ENCODE peak calls at places on chromosomes 4 and X, in four cellular contexts. M, J, W and T are unnamed samples.

GRCh38 chr4:132003593-132003992 is 1145.5 kb upstream of the PCDH10 start:
- DNase-seq in M (no peak), J (no peak), W (no peak), T (no peak)

GRCh38 chr4:154497901-154498300 is 6.3 kb upstream of the DCHS2 start:
- DNase-seq in M (no peak), J (no peak), W (no peak), T (peak; percentile 30)

GRCh38 chr4:117474987-117475386 is 389.6 kb upstream of the TRAM1L1 start:
- DNase-seq in M (no peak), J (no peak), W (no peak), T (peak; percentile 52)

GRCh38 chrX:24282381-24283121 is 31.3 kb downstream of the SUPT20HL2 start:
- DNase-seq in M (peak; percentile 63), J (peak; percentile 51), W (no peak), T (no peak)

GRCh38 chr4:106032851-106033286 is 137.6 kb downstream of the NPNT start:
- DNase-seq in M (peak; percentile 69), J (no peak), W (no peak), T (no peak)

GRCh38 chrX:35025820-35026219 is 83.2 kb downstream of the FAM47B start:
- DNase-seq in M (no peak), J (no peak), W (no peak), T (no peak)

GRCh38 chr4:15963568-15963967 is 593 bp upstream of the FGFBP2 start:
- DNase-seq in M (no peak), J (no peak), W (no peak), T (no peak)

GRCh38 chrX:31374786-31375185 is 302.9 kb upstream of the FTHL17 start:
- DNase-seq in M (no peak), J (no peak), W (no peak), T (no peak)

GRCh38 chrX:139905743-139906142 is 27.1 kb downstream of the ATP11C start:
- DNase-seq in M (no peak), J (no peak), W (no peak), T (no peak)

GRCh38 chr4:101050088-101050835 is 297.1 kb downstream of the PPP3CA start:
- DNase-seq in M (no peak), J (no peak), W (no peak), T (no peak)

GRCh38 chrX:1170243-1170642 is 42.2 kb downstream of the CRLF2 start:
- DNase-seq in M (no peak), J (no peak), W (no peak), T (no peak)

GRCh38 chr4:138869165-138869564 is 146.4 kb upstream of the NOCT start:
- DNase-seq in M (peak; percentile 55), J (peak; percentile 23), W (no peak), T (no peak)

GRCh38 chr4:103757631-103758030 is 37.8 kb upstream of the TACR3 start:
- DNase-seq in M (no peak), J (no peak), W (no peak), T (no peak)

GRCh38 chr4:126221717-126222116 is 907.0 kb downstream of the FAT4 start:
- DNase-seq in M (no peak), J (no peak), W (no peak), T (no peak)

GRCh38 chr4:112348488-112349158 is 51.5 kb downstream of the ALPK1 start:
- DNase-seq in M (peak; percentile 87), J (peak; percentile 89), W (no peak), T (peak; percentile 76)

GRCh38 chrX:40012039-40012799 is 85.5 kb downstream of the BCOR start:
- DNase-seq in M (peak; percentile 67), J (peak; percentile 82), W (no peak), T (no peak)

GRCh38 chr4:70759627-70760026 is 37.9 kb downstream of the RUFY3 start:
- DNase-seq in M (no peak), J (no peak), W (no peak), T (no peak)

GRCh38 chrX:16186380-16187007 is 19.2 kb downstream of the MAGEB17 start:
- DNase-seq in M (no peak), J (no peak), W (no peak), T (no peak)

GRCh38 chr4:39933689-39934590 is 43.8 kb downstream of the PDS5A start:
- DNase-seq in M (peak; percentile 30), J (peak; percentile 51), W (no peak), T (no peak)

GRCh38 chr4:39495446-39496208 is 31.6 kb downstream of the UGDH start:
- DNase-seq in M (peak; percentile 17), J (no peak), W (peak; percentile 95), T (peak; percentile 69)

GRCh38 chrX:75784689-75785491 is at the start of gene MAGEE2:
- DNase-seq in M (peak; percentile 23), J (no peak), W (no peak), T (no peak)

GRCh38 chr4:52566136-52567031 is 92.7 kb downstream of the USP46 start:
- DNase-seq in M (peak; percentile 67), J (peak; percentile 19), W (no peak), T (no peak)

GRCh38 chr4:11197942-11198341 is 230.8 kb downstream of the HS3ST1 start:
- DNase-seq in M (no peak), J (no peak), W (no peak), T (no peak)

GRCh38 chr4:151540728-151541437 is 131.9 kb downstream of the FHIP1A start:
- DNase-seq in M (peak; percentile 95), J (peak; percentile 75), W (peak; percentile 92), T (peak; percentile 99)

GRCh38 chr4:133969202-133969873 is 232.3 kb downstream of the PABPC4L start:
- DNase-seq in M (peak; percentile 2), J (peak; percentile 80), W (no peak), T (peak; percentile 9)

GRCh38 chr4:111937368-111937767 is 207.9 kb upstream of the FAM241A start:
- DNase-seq in M (peak; percentile 73), J (peak; percentile 28), W (peak; percentile 64), T (peak; percentile 63)

GRCh38 chr4:99458911-99459447 is 23.8 kb upstream of the ADH7 start:
- DNase-seq in M (no peak), J (no peak), W (peak; percentile 72), T (peak; percentile 89)

GRCh38 chr4:14853186-14853946 is 148.9 kb upstream of the CPEB2 start:
- DNase-seq in M (peak; percentile 95), J (peak; percentile 92), W (no peak), T (peak; percentile 78)

GRCh38 chr4:107470173-107470572 is 249.9 kb downstream of the PAPSS1 start:
- DNase-seq in M (no peak), J (no peak), W (no peak), T (no peak)

GRCh38 chrX:50770702-50771101 is 43.3 kb downstream of the SHROOM4 start:
- DNase-seq in M (no peak), J (no peak), W (peak; percentile 51), T (peak; percentile 5)

GRCh38 chrX:39841604-39842003 is 256.2 kb downstream of the BCOR start:
- DNase-seq in M (no peak), J (no peak), W (no peak), T (no peak)

GRCh38 chrX:10011261-10011931 is 44.2 kb downstream of the CLDN34 start:
- DNase-seq in M (no peak), J (no peak), W (no peak), T (no peak)

GRCh38 chr4:120816385-120816784 is 106.1 kb downstream of the PRDM5 start:
- DNase-seq in M (peak; percentile 39), J (no peak), W (no peak), T (no peak)

GRCh38 chrX:24117288-24117687 is 32.2 kb upstream of the ZFX start:
- DNase-seq in M (peak; percentile 83), J (peak; percentile 82), W (no peak), T (peak; percentile 37)

GRCh38 chr4:113637823-113638691 is 123.5 kb downstream of the CAMK2D start:
- DNase-seq in M (no peak), J (no peak), W (no peak), T (no peak)

GRCh38 chr4:168923526-168924194 is 86.4 kb downstream of the CBR4 start:
- DNase-seq in M (peak; percentile 78), J (peak; percentile 88), W (peak; percentile 39), T (peak; percentile 42)

GRCh38 chr4:67030636-67031035 is 514.7 kb downstream of the CENPC start:
- DNase-seq in M (no peak), J (no peak), W (no peak), T (peak; percentile 53)

DNA sequence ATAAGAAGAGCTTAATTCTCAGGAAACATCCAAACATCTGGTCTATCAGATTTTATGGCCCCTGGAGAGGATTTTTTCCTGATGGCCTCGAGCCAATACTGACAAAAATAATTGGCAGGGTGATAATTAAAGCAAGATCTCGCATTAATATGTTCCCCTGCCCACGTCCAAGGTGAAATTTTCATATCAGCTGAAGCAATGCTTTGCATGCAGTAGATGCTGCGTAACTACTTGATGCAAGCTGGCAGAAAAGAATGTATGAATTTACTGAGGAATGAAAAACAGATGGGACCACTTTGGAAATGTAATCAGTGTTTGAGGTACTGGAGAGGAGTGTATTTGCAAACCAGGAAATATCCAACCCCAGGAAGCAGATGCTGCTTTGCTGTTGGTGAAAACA is 36.8 kb upstream of the REST start:
- DNase-seq in M (peak; percentile 48), J (peak; percentile 32), W (no peak), T (no peak)
- H2AFZ ChIP-seq in M (peak overlapping the region; percentile 45), J (no peak overlapping the region), W (no peak overlapping the region), T (no peak overlapping the region)

GRCh38 chr4:10091531-10092181 is 24.9 kb downstream of the WDR1 start:
- DNase-seq in M (no peak), J (no peak), W (no peak), T (no peak)
- H3K4me1 ChIP-seq in M (peaks cover 45% of the 10 kb centered on the region), J (peaks cover 34% of the 10 kb centered on the region), W (peaks cover 17% of the 10 kb centered on the region), T (peaks cover 66% of the 10 kb centered on the region)

DNA sequence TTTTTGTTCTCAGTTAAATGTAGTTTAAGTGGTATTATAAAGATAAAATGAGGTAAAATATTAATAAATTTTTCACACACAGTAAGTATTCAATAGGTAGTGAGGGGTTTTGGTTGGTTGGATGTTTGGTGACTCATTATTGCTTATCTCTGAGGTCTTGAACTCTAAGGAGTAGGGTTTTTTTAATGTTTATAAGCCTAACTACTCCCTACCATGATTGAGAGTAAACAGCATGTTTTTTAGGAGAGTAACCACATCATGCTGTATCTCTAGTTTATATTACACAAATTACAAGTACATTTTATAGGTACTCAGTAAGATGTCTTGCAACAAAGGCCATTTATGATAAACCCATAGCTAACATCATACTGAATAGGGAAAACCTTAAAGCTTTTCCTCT is 181.6 kb downstream of the MAPK10 start:
- DNase-seq in M (no peak), J (peak; percentile 18), W (no peak), T (no peak)
- TF ChIP-seq EZH2 in M (no peak), J (no peak), W (no peak), T (no peak)

GRCh38 chrX:129634541-129634940 is 20.2 kb downstream of the APLN start:
- DNase-seq in M (no peak), J (no peak), W (no peak), T (no peak)

GRCh38 chrX:129632443-129632842 is 22.3 kb downstream of the APLN start:
- DNase-seq in M (peak; percentile 59), J (peak; percentile 48), W (no peak), T (no peak)

GRCh38 chrX:129631850-129632249 is 22.9 kb downstream of the APLN start:
- DNase-seq in M (peak; percentile 31), J (no peak), W (no peak), T (no peak)

GRCh38 chrX:129626026-129626425 is 28.7 kb downstream of the APLN start:
- DNase-seq in M (no peak), J (no peak), W (peak; percentile 55), T (no peak)

GRCh38 chrX:129629837-129630236 is 24.9 kb downstream of the APLN start:
- DNase-seq in M (no peak), J (no peak), W (no peak), T (no peak)
- H2AFZ ChIP-seq in M (no peak overlapping the region), J (no peak overlapping the region), W (no peak overlapping the region), T (no peak overlapping the region)